ENCODE peak calls at places on chromosomes 3 and 15, in five cellular contexts. U is NB4, P is PC-9, J is Peyer's patch, K is cardiac muscle cell. I is an unnamed sample.

GRCh38 chr3:32919920-32920319 is 31.5 kb upstream of the CCR4 start:
- DNase-seq in J (no peak), P (no peak), K (no peak), U (no peak), I (no peak)

GRCh38 chr15:52737720-52738119 is 52.4 kb downstream of the ONECUT1 start:
- DNase-seq in U (no peak), P (no peak), J (no peak), K (no peak), I (no peak)

GRCh38 chr3:115913069-115913686 is 289.9 kb downstream of the GAP43 start:
- DNase-seq in J (no peak), P (no peak), K (no peak), U (peak; percentile 1), I (no peak)

GRCh38 chr3:197949767-197950660 is at the start of gene RPL35A:
- DNase-seq in J (peak; percentile 85), U (peak; percentile 91), P (peak; percentile 91), K (peak; percentile 93), I (peak; percentile 87)

GRCh38 chr3:151553873-151554272 is 93.0 kb upstream of the IGSF10 start:
- DNase-seq in K (no peak), J (no peak), U (peak; percentile 90), P (no peak), I (no peak)

GRCh38 chr15:67835349-67836133 is 4.3 kb downstream of the RNU6-1 start:
- DNase-seq in J (peak; percentile 53), K (no peak), P (no peak), U (no peak), I (no peak)

GRCh38 chr3:160757624-160758106 is 1.6 kb downstream of the PPM1L start:
- DNase-seq in U (peak; percentile 6), J (no peak), P (no peak), K (no peak), I (no peak)

GRCh38 chr3:111080357-111080937 is 8.8 kb downstream of the NECTIN3 start:
- DNase-seq in K (peak; percentile 36), U (peak; percentile 10), P (no peak), J (no peak), I (no peak)

GRCh38 chr15:62110000-62110851 is 43.4 kb downstream of the C2CD4A start:
- DNase-seq in P (no peak), U (no peak), J (no peak), K (no peak), I (peak; percentile 31)

GRCh38 chr3:48727511-48727910 is 10.5 kb upstream of the IP6K2 start:
- DNase-seq in U (no peak), J (no peak), K (no peak), P (no peak), I (no peak)

GRCh38 chr15:48221261-48221660 is 15.2 kb downstream of the SLC12A1 start:
- DNase-seq in K (no peak), U (no peak), P (no peak), J (no peak), I (no peak)

GRCh38 chr15:85274315-85275050 is 105.9 kb upstream of the AKAP13 start:
- DNase-seq in K (no peak), U (no peak), P (no peak), J (no peak), I (no peak)

GRCh38 chr3:128482175-128482856 is 10.7 kb downstream of the GATA2 start:
- DNase-seq in K (no peak), U (no peak), P (no peak), J (no peak), I (no peak)

GRCh38 chr15:57485869-57486268 is 105.8 kb upstream of the MYZAP start:
- DNase-seq in J (no peak), K (peak; percentile 39), P (peak; percentile 85), U (no peak), I (no peak)

GRCh38 chr15:73674587-73674986 is 9.6 kb upstream of the CD276 start:
- DNase-seq in P (no peak), U (no peak), K (no peak), J (no peak), I (no peak)

GRCh38 chr3:115494826-115495225 is 128.5 kb upstream of the GAP43 start:
- DNase-seq in P (no peak), J (no peak), K (no peak), U (no peak), I (no peak)

GRCh38 chr3:159852256-159852655 is 136.4 kb upstream of the IL12A start:
- DNase-seq in K (no peak), J (no peak), P (no peak), U (no peak), I (no peak)

GRCh38 chr3:184336484-184337230 is 743 bp upstream of the FAM131A start:
- DNase-seq in P (no peak), J (no peak), U (no peak), K (peak; percentile 45), I (peak; percentile 60)

GRCh38 chr15:43492266-43492665 is 690 bp downstream of the TP53BP1 start:
- DNase-seq in P (no peak), K (no peak), U (no peak), J (no peak), I (no peak)

GRCh38 chr3:193831495-193832455 is 238.8 kb downstream of the OPA1 start:
- DNase-seq in K (no peak), P (peak; percentile 87), J (no peak), U (peak; percentile 18), I (no peak)

GRCh38 chr3:175940243-175940642 is 1081.1 kb downstream of the NAALADL2 start:
- DNase-seq in U (no peak), P (no peak), J (no peak), K (no peak), I (no peak)

GRCh38 chr15:42955518-42955917 is 34.9 kb upstream of the TTBK2 start:
- DNase-seq in J (no peak), P (no peak), U (no peak), K (no peak), I (no peak)

GRCh38 chr15:93028111-93028631 is 60.8 kb downstream of the RGMA start:
- DNase-seq in U (no peak), P (no peak), J (no peak), K (no peak), I (no peak)

GRCh38 chr15:62566248-62566647 is 401.2 kb upstream of the C2CD4B start:
- DNase-seq in U (no peak), P (no peak), J (no peak), K (no peak), I (no peak)

GRCh38 chr3:33544126-33544525 is 103.9 kb upstream of the UBP1 start:
- DNase-seq in P (no peak), J (no peak), U (no peak), K (no peak), I (no peak)

GRCh38 chr3:181052256-181052655 is 62.7 kb upstream of the DNAJC19 start:
- DNase-seq in U (no peak), K (no peak), P (no peak), J (no peak), I (no peak)

GRCh38 chr15:74773731-74774252 is 8.1 kb upstream of the CSK start:
- DNase-seq in K (no peak), J (no peak), U (peak; percentile 52), P (peak; percentile 23), I (peak; percentile 33)

GRCh38 chr3:115423170-115423569 is 200.1 kb upstream of the GAP43 start:
- DNase-seq in P (no peak), J (no peak), K (no peak), U (peak; percentile 48), I (no peak)

GRCh38 chr3:66035763-66036477 is 2.8 kb downstream of the MAGI1 start:
- DNase-seq in U (no peak), P (no peak), J (no peak), K (peak; percentile 44), I (no peak)

GRCh38 chr3:69838217-69838616 is 99.0 kb downstream of the MITF start:
- DNase-seq in U (no peak), P (no peak), K (no peak), J (no peak), I (no peak)

GRCh38 chr3:142651711-142652110 is 55.5 kb downstream of the PLS1 start:
- DNase-seq in K (no peak), J (no peak), P (no peak), U (no peak), I (no peak)

GRCh38 chr3:89000886-89001285 is 106.5 kb upstream of the EPHA3 start:
- DNase-seq in J (no peak), P (no peak), K (peak; percentile 9), U (no peak), I (no peak)

GRCh38 chr15:31974855-31975421 is 55.4 kb upstream of the CHRNA7 start:
- DNase-seq in U (peak; percentile 56), P (peak; percentile 3), J (no peak), K (peak; percentile 82), I (peak; percentile 47)

GRCh38 chr3:73827658-73828313 is 203.0 kb upstream of the PDZRN3 start:
- DNase-seq in P (no peak), K (peak; percentile 13), J (peak; percentile 49), U (no peak), I (peak; percentile 22)

DNA sequence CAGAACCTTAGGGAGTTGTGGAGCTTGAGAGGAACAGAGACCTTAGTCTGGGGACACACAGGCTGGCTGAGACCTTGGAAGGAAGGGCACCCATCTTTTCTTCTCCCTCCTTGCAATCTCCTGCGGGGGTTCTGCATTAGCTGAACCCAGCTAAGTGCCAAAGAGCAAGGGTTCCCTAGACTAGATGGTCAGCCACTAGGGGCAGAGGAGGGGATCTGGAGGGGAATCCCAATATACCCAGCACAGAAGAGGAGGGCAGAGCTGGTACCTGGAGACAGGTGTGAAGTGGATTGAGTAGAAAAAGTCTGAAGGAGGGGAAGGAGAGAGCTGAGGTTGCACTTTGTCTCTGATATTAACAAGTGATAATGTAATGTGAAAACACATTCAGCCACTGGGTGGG is 212.8 kb downstream of the ADAMTS9 start:
- DNase-seq in U (no peak), P (no peak), K (no peak), J (no peak), I (no peak)
- TF ChIP-seq CTCF in U (no peak), P (no peak), K (peak; percentile 13), J (no peak), I (no peak)

GRCh38 chr15:76905855-76906254 is 715 bp upstream of the SCAPER start:
- DNase-seq in K (peak; percentile 7), J (no peak), U (no peak), P (no peak), I (no peak)
- H3K4me3 ChIP-seq in K (no peak overlapping the region), J (peak overlapping the region; percentile 82), U (no peak overlapping the region), P (peak overlapping the region; percentile 88), I (peak overlapping the region; percentile 70)

GRCh38 chr15:59741274-59741906 is 52.3 kb upstream of the BNIP2 start:
- DNase-seq in P (no peak), U (peak; percentile 29), K (peak; percentile 48), J (no peak), I (no peak)
- TF ChIP-seq CTCF in P (peak; percentile 35), U (peak; percentile 33), K (no peak), J (no peak), I (no peak)

DNA sequence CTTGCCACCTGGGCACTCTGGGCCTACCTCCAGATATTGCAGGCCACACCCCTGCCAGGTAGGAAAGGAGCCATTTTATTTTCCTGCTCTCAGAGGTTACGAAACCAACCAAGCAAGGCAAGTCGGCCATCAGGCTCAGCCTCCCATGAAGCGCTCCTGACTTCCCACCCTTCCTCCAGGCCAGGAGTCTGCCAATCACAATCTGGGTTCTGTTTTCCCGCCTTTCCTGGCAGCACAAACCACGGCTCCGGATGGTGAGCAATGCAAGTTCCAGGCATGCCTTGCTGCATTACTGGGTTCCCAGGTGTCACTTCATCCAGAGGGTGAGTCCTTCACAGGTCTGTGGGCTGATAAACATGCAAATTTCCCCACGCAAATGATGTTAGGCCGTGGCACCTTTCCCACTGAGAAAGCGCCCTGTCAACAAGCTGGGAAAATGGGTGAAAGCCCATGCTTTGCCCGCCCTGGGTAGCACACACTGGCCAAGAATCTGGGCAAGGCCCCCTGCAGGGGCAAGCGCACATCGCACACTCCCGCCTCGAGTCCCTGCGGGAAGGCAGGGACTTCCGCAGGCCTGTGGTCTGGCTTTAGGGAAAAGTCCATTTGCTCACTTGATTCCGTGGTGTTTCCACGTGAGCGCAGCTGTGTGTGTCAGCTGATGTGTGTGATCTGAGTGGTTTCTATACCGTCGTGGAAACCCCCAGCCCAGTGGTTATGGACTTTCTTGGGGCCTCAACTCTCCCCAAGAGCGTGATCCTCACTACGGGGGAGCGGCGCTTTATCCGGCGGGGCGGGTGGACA is 61.6 kb upstream of the RYK start:
- DNase-seq in J (no peak), K (no peak), P (peak; percentile 94), U (no peak), I (no peak)
- H3K4me3 ChIP-seq in J (no peak overlapping the region), K (no peak overlapping the region), P (peak overlapping the region; percentile 99), U (no peak overlapping the region), I (peak overlapping the region; percentile 30)